ENCODE peak calls at places on chromosome 9, in five cellular contexts. Z is hepatocyte, G is GM23338, K is fibroblast of lung, V is neuronal stem cell. B is an unnamed sample.

GRCh38 chr9:126514037-126514821 is 99.5 kb upstream of the LMX1B start:
- DNase-seq in Z (peak), G (peak), K (peak), V (peak), B (peak)

GRCh38 chr9:125121156-125121555 is 22.2 kb downstream of the SCAI start:
- DNase-seq in Z (no peak), G (peak), K (peak), V (no peak), B (no peak)

GRCh38 chr9:137044502-137045177 is 1.3 kb downstream of the NPDC1 start:
- DNase-seq in Z (no peak), G (no peak), K (no peak), V (no peak), B (peak)

GRCh38 chr9:109101810-109102209 is 17.9 kb downstream of the TMEM245 start:
- DNase-seq in Z (no peak), G (no peak), K (peak), V (no peak), B (peak)

GRCh38 chr9:113622600-113623400 is 159.3 kb downstream of the RGS3 start:
- DNase-seq in Z (peak), G (peak), K (peak), V (no peak), B (peak)

GRCh38 chr9:21174671-21175070 is 8.2 kb upstream of the IFNA21 start:
- DNase-seq in Z (no peak), G (no peak), K (no peak), V (no peak), B (peak)

GRCh38 chr9:74125916-74126315 is 371.2 kb upstream of the RORB start:
- DNase-seq in Z (no peak), G (no peak), K (peak), V (peak), B (no peak)

GRCh38 chr9:116482740-116483139 is 204.4 kb upstream of the TRIM32 start:
- DNase-seq in Z (no peak), G (peak), K (peak), V (no peak), B (no peak)

GRCh38 chr9:17635115-17635890 is 56.4 kb downstream of the SH3GL2 start:
- DNase-seq in Z (no peak), G (no peak), K (no peak), V (no peak), B (no peak)

GRCh38 chr9:92325991-92326500 is 293 bp downstream of the CENPP start:
- DNase-seq in Z (no peak), G (no peak), K (no peak), V (peak), B (no peak)

GRCh38 chr9:108671794-108672193 is 184.0 kb downstream of the ACTL7B start:
- DNase-seq in Z (no peak), G (no peak), K (peak), V (no peak), B (peak)

GRCh38 chr9:2242778-2243395 is 227.7 kb downstream of the SMARCA2 start:
- DNase-seq in Z (peak), G (peak), K (peak), V (no peak), B (peak)

GRCh38 chr9:112886351-112886750 is 4.3 kb downstream of the SLC46A2 start:
- DNase-seq in Z (no peak), G (no peak), K (no peak), V (no peak), B (no peak)

GRCh38 chr9:93372391-93372790 is 79.1 kb upstream of the FAM120A start:
- DNase-seq in Z (no peak), G (no peak), K (no peak), V (no peak), B (no peak)

GRCh38 chr9:69279084-69279729 is 45.8 kb upstream of the ENTREP1 start:
- DNase-seq in Z (no peak), G (no peak), K (no peak), V (no peak), B (no peak)

GRCh38 chr9:19473605-19474004 is 64.8 kb downstream of the ACER2 start:
- DNase-seq in Z (no peak), G (no peak), K (no peak), V (no peak), B (no peak)

GRCh38 chr9:16656432-16657169 is 213.9 kb downstream of the BNC2 start:
- DNase-seq in Z (no peak), G (no peak), K (no peak), V (no peak), B (no peak)

GRCh38 chr9:109166771-109167601 is at the start of gene FRRS1L:
- DNase-seq in Z (peak), G (peak), K (peak), V (peak), B (peak)

GRCh38 chr9:27394154-27394825 is 97.3 kb upstream of the EQTN start:
- DNase-seq in Z (no peak), G (no peak), K (peak), V (no peak), B (no peak)

GRCh38 chr9:4137755-4138154 is 162.1 kb downstream of the GLIS3 start:
- DNase-seq in Z (no peak), G (no peak), K (peak), V (no peak), B (peak)

GRCh38 chr9:121369595-121370265 is at the start of gene STOM:
- DNase-seq in Z (peak), G (peak), K (peak), V (no peak), B (peak)

GRCh38 chr9:16704489-16705111 is 165.9 kb downstream of the BNC2 start:
- DNase-seq in Z (peak), G (peak), K (no peak), V (no peak), B (no peak)

GRCh38 chr9:16001856-16002255 is 449.0 kb downstream of the CCDC171 start:
- DNase-seq in Z (no peak), G (no peak), K (peak), V (no peak), B (no peak)

GRCh38 chr9:27714388-27714787 is 141.1 kb upstream of the C9orf72 start:
- DNase-seq in Z (no peak), G (peak), K (no peak), V (no peak), B (no peak)

GRCh38 chr9:4238522-4238921 is 61.3 kb downstream of the GLIS3 start:
- DNase-seq in Z (no peak), G (no peak), K (peak), V (no peak), B (peak)

GRCh38 chr9:95721132-95721531 is 154.4 kb upstream of the ERCC6L2 start:
- DNase-seq in Z (no peak), G (no peak), K (no peak), V (no peak), B (no peak)

GRCh38 chr9:93597871-93598646 is 21.7 kb downstream of the PHF2 start:
- DNase-seq in Z (peak), G (no peak), K (no peak), V (no peak), B (no peak)

GRCh38 chr9:127214421-127215265 is 49.9 kb upstream of the GARNL3 start:
- DNase-seq in Z (peak), G (peak), K (peak), V (peak), B (peak)

GRCh38 chr9:95157491-95158151 is 159.9 kb downstream of the FANCC start:
- DNase-seq in Z (peak), G (no peak), K (peak), V (no peak), B (peak)

GRCh38 chr9:133508046-133508445 is 16.7 kb downstream of the MYMK start:
- DNase-seq in Z (no peak), G (no peak), K (no peak), V (no peak), B (no peak)
- H3K27ac ChIP-seq in Z (no peak), G (no peak), K (no peak), V (no peak), B (no peak)

GRCh38 chr9:77149879-77150278 is 27.5 kb upstream of the VPS13A start:
- DNase-seq in Z (no peak), G (peak), K (no peak), V (no peak), B (no peak)
- H2AFZ ChIP-seq in Z (no peak), G (no peak), K (no peak), V (no peak), B (no peak)

GRCh38 chr9:70498866-70499265 is 84.4 kb upstream of the KLF9 start:
- DNase-seq in Z (no peak), G (peak), K (no peak), V (no peak), B (no peak)

GRCh38 chr9:70504814-70505213 is 90.4 kb upstream of the KLF9 start:
- DNase-seq in Z (no peak), G (no peak), K (peak), V (no peak), B (no peak)

GRCh38 chr9:70499621-70500020 is 85.2 kb upstream of the KLF9 start:
- DNase-seq in Z (no peak), G (no peak), K (no peak), V (no peak), B (no peak)

GRCh38 chr9:70506159-70506558 is 91.7 kb upstream of the KLF9 start:
- DNase-seq in Z (no peak), G (no peak), K (no peak), V (no peak), B (peak)

DNA sequence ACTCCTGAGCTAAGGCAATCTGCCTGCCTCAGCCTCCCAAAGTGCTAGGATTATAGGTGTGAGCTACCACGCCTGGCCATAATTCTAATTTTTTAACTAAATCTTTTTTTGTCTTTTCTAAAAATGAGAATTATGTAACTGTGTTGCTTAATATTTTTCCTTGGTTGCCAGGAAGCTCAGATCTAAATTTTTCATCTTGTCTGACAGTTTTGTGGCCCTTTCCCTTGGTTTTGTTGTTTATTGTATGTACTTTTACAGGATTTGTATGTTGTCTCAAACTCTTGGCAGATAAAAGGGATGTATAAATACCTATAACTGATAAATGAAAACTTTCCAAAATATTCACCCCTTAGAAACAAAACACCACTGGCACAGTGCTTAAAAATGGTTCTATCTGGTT is 88.2 kb upstream of the KLF9 start:
- DNase-seq in Z (no peak), G (no peak), K (no peak), V (no peak), B (no peak)
- H3K27ac ChIP-seq in Z (no peak), G (no peak), K (no peak), V (no peak), B (no peak)

GRCh38 chr9:114898741-114899140 is 31.6 kb downstream of the TNFSF8 start:
- DNase-seq in Z (no peak), G (no peak), K (no peak), V (no peak), B (no peak)
- H2AFZ ChIP-seq in Z (no peak), G (no peak), K (no peak), V (no peak), B (no peak)

B was measured in GM23248.